ENCODE peak calls at places on chromosomes 3 and 15, in six cellular contexts. X is cardiac muscle cell, Q is heart left ventricle, S is SJSA1, K is foreskin fibroblast, Z is GM12865. E is an unnamed sample.

GRCh38 chr3:32832193-32832592 is 14.4 kb downstream of the TRIM71 start:
- DNase-seq in X (no peak), Q (no peak), S (no peak), K (no peak), Z (no peak), E (no peak)

GRCh38 chr3:72818915-72819314 is 29.3 kb downstream of the SHQ1 start:
- DNase-seq in X (no peak), Q (no peak), S (no peak), K (peak; percentile 85), Z (peak; percentile 59), E (no peak)

GRCh38 chr15:48680841-48681240 is 35.3 kb upstream of the FBN1 start:
- DNase-seq in X (no peak), Q (no peak), S (peak; percentile 85), K (peak; percentile 86), Z (no peak), E (no peak)

GRCh38 chr15:61530769-61531168 is 301.7 kb upstream of the RORA start:
- DNase-seq in X (no peak), Q (no peak), S (no peak), K (peak; percentile 16), Z (no peak), E (no peak)

GRCh38 chr3:59235221-59236012 is 185.6 kb upstream of the CFAP20DC start:
- DNase-seq in X (no peak), Q (no peak), S (no peak), K (no peak), Z (peak; percentile 65), E (no peak)

GRCh38 chr3:138112362-138112761 is 3.0 kb downstream of the DZIP1L start:
- DNase-seq in X (no peak), Q (no peak), S (no peak), K (peak; percentile 33), Z (no peak), E (no peak)

GRCh38 chr3:51953445-51953844 is 1.7 kb upstream of the GPR62 start:
- DNase-seq in X (no peak), Q (no peak), S (peak; percentile 26), K (peak; percentile 83), Z (no peak), E (no peak)

GRCh38 chr3:87132801-87133200 is 94.3 kb upstream of the CHMP2B start:
- DNase-seq in X (no peak), Q (no peak), S (no peak), K (peak; percentile 47), Z (no peak), E (no peak)

GRCh38 chr15:96331942-96332853 is 1.7 kb downstream of the NR2F2 start:
- DNase-seq in X (peak; percentile 56), Q (no peak), S (peak; percentile 83), K (peak; percentile 51), Z (no peak), E (peak; percentile 59)

GRCh38 chr3:81302045-81302444 is 459.4 kb downstream of the GBE1 start:
- DNase-seq in X (peak; percentile 54), Q (no peak), S (peak; percentile 14), K (peak; percentile 64), Z (peak; percentile 48), E (no peak)

GRCh38 chr15:49024840-49025239 is 21.4 kb downstream of the SECISBP2L start:
- DNase-seq in X (no peak), Q (no peak), S (no peak), K (no peak), Z (peak; percentile 54), E (no peak)

GRCh38 chr3:172516318-172517214 is 6.7 kb downstream of the TNFSF10 start:
- DNase-seq in X (no peak), Q (peak; percentile 73), S (no peak), K (peak; percentile 80), Z (peak; percentile 62), E (peak; percentile 86)

GRCh38 chr15:41862515-41863116 is 24.0 kb downstream of the PLA2G4B start:
- DNase-seq in X (no peak), Q (no peak), S (no peak), K (no peak), Z (no peak), E (peak; percentile 82)

GRCh38 chr3:192409838-192410683 is 317.3 kb downstream of the FGF12 start:
- DNase-seq in X (peak; percentile 38), Q (peak; percentile 35), S (no peak), K (no peak), Z (no peak), E (no peak)

GRCh38 chr3:53577486-53577885 is 83.1 kb downstream of the CACNA1D start:
- DNase-seq in X (peak; percentile 36), Q (no peak), S (no peak), K (no peak), Z (no peak), E (no peak)

GRCh38 chr3:45065373-45065720 is 39.2 kb downstream of the CLEC3B start:
- DNase-seq in X (no peak), Q (no peak), S (no peak), K (no peak), Z (no peak), E (no peak)

GRCh38 chr15:95556866-95557225 is 773.7 kb upstream of the NR2F2 start:
- DNase-seq in X (no peak), Q (no peak), S (peak; percentile 93), K (peak; percentile 4), Z (no peak), E (no peak)

GRCh38 chr3:62607287-62608029 is 234.1 kb upstream of the FEZF2 start:
- DNase-seq in X (no peak), Q (peak; percentile 65), S (peak; percentile 57), K (peak; percentile 89), Z (no peak), E (no peak)

GRCh38 chr3:28835751-28836150 is 445.1 kb upstream of the RBMS3 start:
- DNase-seq in X (no peak), Q (no peak), S (no peak), K (peak; percentile 28), Z (no peak), E (no peak)

GRCh38 chr15:78146437-78147154 is 2.6 kb upstream of the IDH3A start:
- DNase-seq in X (no peak), Q (no peak), S (no peak), K (peak; percentile 19), Z (no peak), E (no peak)

DNA sequence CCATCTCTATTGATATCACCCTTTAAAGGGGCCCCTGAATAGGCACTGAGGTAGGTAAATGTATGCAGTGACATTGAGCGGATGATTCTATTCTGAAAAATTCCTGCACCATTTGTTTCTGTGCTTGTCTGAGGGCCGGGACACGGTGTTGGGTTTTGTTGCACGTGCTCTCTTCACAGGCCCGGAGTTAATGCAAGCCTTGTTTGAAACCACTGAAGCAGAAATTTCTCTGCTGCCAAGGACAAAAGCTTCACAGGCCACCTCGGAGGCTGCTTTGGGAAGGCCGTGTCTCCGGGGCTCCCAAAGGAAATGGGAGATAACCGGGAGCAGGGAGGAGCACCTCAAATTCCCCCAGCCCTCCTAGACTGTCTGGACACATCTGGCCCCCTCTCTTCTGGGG is 179.4 kb downstream of the OPA1 start:
- DNase-seq in X (no peak), Q (no peak), S (no peak), K (no peak), Z (no peak), E (no peak)
- H3K4me3 ChIP-seq in X (no peak overlapping the region), Q (no peak overlapping the region), S (no peak overlapping the region), K (no peak overlapping the region), Z (no peak overlapping the region), E (no peak overlapping the region)

DNA sequence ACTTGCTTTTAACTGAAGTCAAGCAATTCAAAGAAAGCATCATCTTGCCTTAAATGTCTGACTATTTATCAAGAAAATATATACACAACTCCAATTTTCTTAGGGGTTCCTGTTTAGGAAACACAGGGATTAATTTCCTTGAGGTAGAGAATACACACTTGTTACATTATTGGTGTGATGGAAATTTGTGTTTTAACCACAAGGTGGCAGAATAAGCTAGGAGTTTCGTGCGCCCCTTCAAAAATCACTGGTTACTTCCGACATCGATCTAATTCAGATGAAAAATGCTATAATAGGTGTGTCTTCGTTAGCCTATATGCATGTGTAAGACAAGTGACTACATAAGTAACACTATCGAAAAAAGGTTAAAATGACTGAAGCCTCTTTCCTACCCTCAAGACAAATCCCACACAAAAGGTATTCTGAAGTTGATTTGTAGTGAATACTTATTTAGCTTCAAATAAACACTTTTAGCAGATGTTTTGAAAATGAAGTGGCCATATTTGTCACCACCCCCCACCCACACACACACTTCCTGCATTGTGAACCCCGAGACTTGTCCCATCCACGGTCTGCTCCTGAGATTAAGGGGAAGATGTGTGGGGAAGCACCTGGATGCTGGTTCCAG is 246.5 kb downstream of the ROBO1 start:
- DNase-seq in X (peak; percentile 61), Q (no peak), S (peak; percentile 9), K (peak; percentile 59), Z (peak; percentile 48), E (no peak)
- H3K4me3 ChIP-seq in X (no peak overlapping the region), Q (no peak overlapping the region), S (no peak overlapping the region), K (no peak overlapping the region), Z (no peak overlapping the region), E (no peak overlapping the region)

DNA sequence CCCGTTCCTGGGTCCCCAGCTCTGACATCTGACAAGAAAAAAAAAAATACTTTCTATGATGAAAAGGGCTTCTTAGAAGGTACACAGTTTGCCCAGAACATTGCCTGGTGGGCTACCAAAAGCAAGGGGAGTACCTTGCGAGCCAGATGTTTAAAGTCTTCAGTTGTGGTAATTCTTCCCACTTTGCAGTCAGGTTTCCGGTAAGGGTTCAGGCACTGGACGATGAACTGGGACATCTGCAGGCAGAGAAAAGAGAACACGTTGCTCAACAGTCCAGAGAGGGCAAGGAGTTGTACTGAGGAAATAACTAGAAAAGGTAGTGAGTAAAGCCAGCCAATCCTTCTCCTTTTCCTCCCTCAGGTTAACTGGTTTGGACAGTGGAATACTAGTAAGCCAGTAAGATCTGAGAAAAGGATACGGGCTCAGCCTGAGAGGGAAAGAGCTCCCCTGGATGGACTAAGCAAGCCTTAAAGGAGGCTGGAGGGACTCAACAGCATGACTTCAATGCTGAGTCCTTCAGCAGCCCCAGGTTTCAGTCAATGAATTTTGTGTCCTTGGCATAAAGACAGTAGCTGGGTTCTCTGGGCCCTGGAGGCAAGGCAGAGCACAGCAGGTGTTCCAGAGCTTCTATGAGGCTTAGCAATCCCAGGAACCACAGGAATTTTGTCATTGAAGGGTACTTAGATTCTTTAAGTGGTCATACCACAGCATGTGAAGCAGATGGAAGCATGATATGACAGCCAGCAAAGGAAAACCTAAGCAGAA is 38.2 kb downstream of the NBEAL2 start:
- DNase-seq in X (no peak), Q (no peak), S (no peak), K (no peak), Z (no peak), E (no peak)
- H3K4me3 ChIP-seq in X (no peak overlapping the region), Q (no peak overlapping the region), S (no peak overlapping the region), K (no peak overlapping the region), Z (no peak overlapping the region), E (no peak overlapping the region)

GRCh38 chr15:55990516-55990915 is 2.9 kb downstream of the NEDD4 start:
- DNase-seq in X (no peak), Q (no peak), S (no peak), K (no peak), Z (no peak), E (no peak)
- H3K4me3 ChIP-seq in X (no peak overlapping the region), Q (no peak overlapping the region), S (no peak overlapping the region), K (no peak overlapping the region), Z (no peak overlapping the region), E (no peak overlapping the region)

E was measured in mucosa of descending colon.